ENCODE peak calls at places on chromosomes 7 and 10, in nine cellular contexts. Z is stimulated activated CD8-positive, alpha-beta memory T cell treated with anti-CD3 and anti-CD28 coated beads, Interleukin-15, amount 100 ng/mL, for 4 hours; N is stimulated activated CD4-positive, alpha-beta T cell treated with anti-CD3 and anti-CD28 coated beads, Interleukin-2, amount 100 ng/mL, for 24 hours; Y is body of pancreas; P is activated CD8-positive, alpha-beta T cell treated with anti-CD3 and anti-CD28 coated beads for 36 hours; D is NCI-H69; T is HFFc6; F is RPMI8226; B is substantia nigra. R is an unnamed sample.
A peak's percentile ranks its signal among the peaks of the same experiment; 100 is the strongest.

GRCh38 chr10:27890971-27891370 is 107.9 kb downstream of the ODAD2 start:
- DNase-seq in Y (no peak), P (no peak), N (no peak), B (no peak), T (no peak), Z (no peak), F (no peak), D (no peak), R (no peak)

GRCh38 chr7:84237533-84238173 is 43.1 kb upstream of the SEMA3A start:
- DNase-seq in T (peak; percentile 94), F (no peak), N (no peak), Y (no peak), B (no peak), Z (no peak), P (no peak), D (peak; percentile 31), R (no peak)

GRCh38 chr10:61478621-61479312 is 25.6 kb upstream of the TMEM26 start:
- DNase-seq in D (peak; percentile 5), Z (no peak), N (no peak), F (no peak), B (no peak), Y (no peak), T (no peak), P (no peak), R (no peak)

GRCh38 chr10:67663449-67664087 is 32.4 kb downstream of the CTNNA3 start:
- DNase-seq in B (peak; percentile 13), D (peak; percentile 12), F (peak; percentile 3), Y (no peak), T (no peak), P (no peak), N (no peak), Z (no peak), R (no peak)

GRCh38 chr7:43456200-43456599 is 126.7 kb upstream of the STK17A start:
- DNase-seq in D (no peak), B (no peak), P (no peak), N (no peak), T (no peak), Y (no peak), F (no peak), Z (no peak), R (no peak)

GRCh38 chr7:133675510-133676218 is 422.8 kb downstream of the EXOC4 start:
- DNase-seq in Y (no peak), T (no peak), D (peak; percentile 27), Z (no peak), N (no peak), P (no peak), B (no peak), F (no peak), R (no peak)

GRCh38 chr7:95002726-95003125 is 95.3 kb downstream of the PPP1R9A start:
- DNase-seq in F (no peak), Y (no peak), Z (no peak), N (no peak), D (no peak), T (no peak), B (no peak), P (no peak), R (no peak)

GRCh38 chr10:92430103-92430502 is 139.1 kb downstream of the MARCHF5 start:
- DNase-seq in N (no peak), T (no peak), Y (no peak), Z (no peak), B (no peak), F (no peak), P (no peak), D (no peak), R (no peak)

GRCh38 chr10:14665304-14665703 is 109.4 kb downstream of the FAM107B start:
- DNase-seq in N (no peak), T (no peak), B (no peak), Y (peak; percentile 26), P (peak; percentile 30), D (peak; percentile 85), F (peak; percentile 48), Z (no peak), R (no peak)

GRCh38 chr10:24703700-24704099 is 20.0 kb downstream of the ARHGAP21 start:
- DNase-seq in T (peak; percentile 65), F (no peak), N (no peak), Z (no peak), D (no peak), P (no peak), Y (no peak), B (no peak), R (no peak)

GRCh38 chr10:1733720-1734119 is 3.6 kb downstream of the ADARB2 start:
- DNase-seq in P (no peak), F (no peak), T (no peak), Z (no peak), B (no peak), D (no peak), Y (no peak), N (no peak), R (no peak)

GRCh38 chr7:29363636-29364425 is 169.3 kb downstream of the CHN2 start:
- DNase-seq in N (no peak), D (no peak), P (no peak), T (no peak), Z (no peak), B (no peak), Y (no peak), F (no peak), R (no peak)

GRCh38 chr10:63504145-63504881 is 16.9 kb upstream of the REEP3 start:
- DNase-seq in Z (no peak), F (no peak), T (no peak), N (no peak), P (no peak), Y (no peak), D (peak; percentile 54), B (no peak), R (no peak)

GRCh38 chr10:13386021-13386420 is 37.9 kb upstream of the SEPHS1 start:
- DNase-seq in P (no peak), N (no peak), B (no peak), F (no peak), Z (no peak), Y (no peak), T (no peak), D (no peak), R (no peak)

GRCh38 chr10:122232781-122233180 is 38.3 kb upstream of the BTBD16 start:
- DNase-seq in N (no peak), F (no peak), T (no peak), Z (no peak), Y (no peak), P (no peak), B (no peak), D (no peak), R (no peak)

GRCh38 chr7:46576950-46577349 is 655.9 kb upstream of the IGFBP3 start:
- DNase-seq in Z (no peak), B (no peak), T (peak; percentile 18), D (no peak), N (no peak), F (no peak), Y (no peak), P (no peak), R (no peak)

GRCh38 chr10:117921421-117921820 is 125.3 kb downstream of the RAB11FIP2 start:
- DNase-seq in Z (no peak), P (no peak), Y (no peak), F (no peak), D (no peak), N (no peak), T (no peak), B (no peak), R (no peak)

GRCh38 chr10:97534746-97535367 is 36.1 kb downstream of the UBTD1 start:
- DNase-seq in D (peak; percentile 33), B (no peak), Y (no peak), N (peak; percentile 59), T (no peak), F (peak; percentile 46), P (peak; percentile 64), Z (no peak), R (peak; percentile 21)

GRCh38 chr7:47653550-47654351 is 71.8 kb upstream of the TNS3 start:
- DNase-seq in P (no peak), F (no peak), D (peak; percentile 21), T (peak; percentile 14), B (no peak), Y (peak; percentile 25), Z (no peak), N (no peak), R (no peak)